ENCODE peak calls at places on chromosome 21, in four cellular contexts. One of them, this sample, is unnamed. For H3K36me3, the result is how much of the 10 kb centered on the place peaks cover.

GRCh38 chr21:34526618-34527290 is 14.7 kb upstream of the KCNE1 start:
- DNase-seq in HepG2: peak
- DNase-seq in heart left ventricle: peak
- DNase-seq in fibroblast of lung: peak
- DNase-seq in this sample: peak

GRCh38 chr21:28871388-28872015 is 121.2 kb downstream of the LTN1 start:
- DNase-seq in heart left ventricle: no peak
- DNase-seq in HepG2: no peak
- DNase-seq in fibroblast of lung: no peak
- DNase-seq in this sample: no peak

GRCh38 chr21:41643246-41643966 is 123.4 kb downstream of the RIPK4 start:
- DNase-seq in heart left ventricle: no peak
- DNase-seq in HepG2: no peak
- DNase-seq in fibroblast of lung: peak
- DNase-seq in this sample: no peak

GRCh38 chr21:29987762-29988161 is 48.0 kb upstream of the GRIK1 start:
- DNase-seq in heart left ventricle: no peak
- DNase-seq in fibroblast of lung: no peak
- DNase-seq in HepG2: no peak
- DNase-seq in this sample: no peak

GRCh38 chr21:31484219-31484618 is 140.2 kb upstream of the TIAM1 start:
- DNase-seq in HepG2: no peak
- DNase-seq in fibroblast of lung: no peak
- DNase-seq in heart left ventricle: no peak
- DNase-seq in this sample: no peak

GRCh38 chr21:41160036-41160435 is 7.9 kb upstream of the BACE2 start:
- DNase-seq in fibroblast of lung: no peak
- DNase-seq in heart left ventricle: no peak
- DNase-seq in HepG2: no peak
- DNase-seq in this sample: no peak

GRCh38 chr21:30152792-30153191 is 13.8 kb downstream of the CLDN17 start:
- DNase-seq in heart left ventricle: no peak
- DNase-seq in fibroblast of lung: no peak
- DNase-seq in HepG2: no peak
- DNase-seq in this sample: no peak

GRCh38 chr21:34603002-34603709 is 11.8 kb downstream of the RCAN1 start:
- DNase-seq in fibroblast of lung: peak
- DNase-seq in heart left ventricle: peak
- DNase-seq in HepG2: peak
- DNase-seq in this sample: no peak

GRCh38 chr21:34915364-34915834 is 133.7 kb downstream of the RUNX1 start:
- DNase-seq in fibroblast of lung: peak
- DNase-seq in HepG2: no peak
- DNase-seq in heart left ventricle: no peak
- DNase-seq in this sample: no peak

GRCh38 chr21:25501996-25502665 is 105.2 kb downstream of the MRPL39 start:
- DNase-seq in HepG2: no peak
- DNase-seq in heart left ventricle: no peak
- DNase-seq in fibroblast of lung: no peak
- DNase-seq in this sample: no peak

GRCh38 chr21:20999567-21000169 is 1.5 kb downstream of the NCAM2 start:
- DNase-seq in HepG2: peak
- DNase-seq in fibroblast of lung: peak
- DNase-seq in heart left ventricle: peak
- DNase-seq in this sample: no peak

GRCh38 chr21:33651965-33652680 is 9.8 kb downstream of the ITSN1 start:
- DNase-seq in heart left ventricle: no peak
- DNase-seq in fibroblast of lung: no peak
- DNase-seq in HepG2: no peak
- DNase-seq in this sample: no peak

GRCh38 chr21:31156169-31156568 is 117.9 kb upstream of the KRTAP19-8 start:
- DNase-seq in HepG2: no peak
- DNase-seq in fibroblast of lung: no peak
- DNase-seq in heart left ventricle: no peak
- DNase-seq in this sample: no peak

GRCh38 chr21:33112151-33112550 is 42.2 kb downstream of the OLIG1 start:
- DNase-seq in HepG2: no peak
- DNase-seq in heart left ventricle: no peak
- DNase-seq in fibroblast of lung: no peak
- DNase-seq in this sample: no peak

GRCh38 chr21:31850886-31851285 is 21.9 kb upstream of the HUNK start:
- DNase-seq in fibroblast of lung: no peak
- DNase-seq in HepG2: no peak
- DNase-seq in heart left ventricle: no peak
- DNase-seq in this sample: no peak

GRCh38 chr21:25638634-25639166 is 358 bp upstream of the JAM2 start:
- DNase-seq in HepG2: no peak
- DNase-seq in heart left ventricle: no peak
- DNase-seq in fibroblast of lung: peak
- DNase-seq in this sample: no peak

GRCh38 chr21:32007461-32007860 is 134.6 kb downstream of the HUNK start:
- DNase-seq in HepG2: no peak
- DNase-seq in heart left ventricle: no peak
- DNase-seq in fibroblast of lung: no peak
- DNase-seq in this sample: no peak

GRCh38 chr21:33232640-33233039 is 2.9 kb downstream of the IFNAR2 start:
- DNase-seq in HepG2: peak
- DNase-seq in fibroblast of lung: no peak
- DNase-seq in heart left ventricle: no peak
- DNase-seq in this sample: no peak

GRCh38 chr21:33948096-33948950 is 32.7 kb upstream of the ATP5PO start:
- DNase-seq in HepG2: no peak
- DNase-seq in fibroblast of lung: peak
- DNase-seq in heart left ventricle: no peak
- DNase-seq in this sample: no peak

GRCh38 chr21:33578214-33578613 is 10.3 kb downstream of the DONSON start:
- DNase-seq in fibroblast of lung: peak
- DNase-seq in HepG2: no peak
- DNase-seq in heart left ventricle: no peak
- DNase-seq in this sample: no peak

GRCh38 chr21:17461582-17461981 is 51.3 kb upstream of the CXADR start:
- DNase-seq in HepG2: peak
- DNase-seq in heart left ventricle: no peak
- DNase-seq in fibroblast of lung: peak
- DNase-seq in this sample: no peak

GRCh38 chr21:35414511-35415139 is 365.5 kb upstream of the RUNX1 start:
- DNase-seq in heart left ventricle: no peak
- DNase-seq in HepG2: no peak
- DNase-seq in fibroblast of lung: no peak
- DNase-seq in this sample: no peak

GRCh38 chr21:36430841-36431240 is 45.6 kb downstream of the CHAF1B start:
- DNase-seq in heart left ventricle: no peak
- DNase-seq in HepG2: no peak
- DNase-seq in fibroblast of lung: no peak
- DNase-seq in this sample: no peak

GRCh38 chr21:35824136-35824535 is 236.2 kb downstream of the SETD4 start:
- DNase-seq in fibroblast of lung: no peak
- DNase-seq in heart left ventricle: no peak
- DNase-seq in HepG2: no peak
- DNase-seq in this sample: no peak

GRCh38 chr21:29477941-29478340 is 179.2 kb downstream of the BACH1 start:
- DNase-seq in HepG2: no peak
- DNase-seq in fibroblast of lung: peak
- DNase-seq in heart left ventricle: no peak
- DNase-seq in this sample: no peak

GRCh38 chr21:34091607-34092006 is 18.2 kb downstream of the MRPS6 start:
- DNase-seq in fibroblast of lung: no peak
- DNase-seq in heart left ventricle: no peak
- DNase-seq in HepG2: no peak
- DNase-seq in this sample: no peak

GRCh38 chr21:35134299-35134698 is 85.2 kb upstream of the RUNX1 start:
- DNase-seq in fibroblast of lung: no peak
- DNase-seq in HepG2: no peak
- DNase-seq in heart left ventricle: no peak
- DNase-seq in this sample: no peak

GRCh38 chr21:41360072-41360821 is 1.6 kb upstream of the MX2 start:
- DNase-seq in HepG2: peak
- DNase-seq in fibroblast of lung: peak
- DNase-seq in heart left ventricle: no peak
- DNase-seq in this sample: no peak

GRCh38 chr21:35294231-35294898 is 245.3 kb upstream of the RUNX1 start:
- DNase-seq in heart left ventricle: no peak
- DNase-seq in HepG2: no peak
- DNase-seq in fibroblast of lung: no peak
- DNase-seq in this sample: no peak

GRCh38 chr21:33480481-33481103 is 818 bp upstream of the TMEM50B start:
- DNase-seq in HepG2: no peak
- DNase-seq in heart left ventricle: no peak
- DNase-seq in fibroblast of lung: no peak
- DNase-seq in this sample: no peak

GRCh38 chr21:29144736-29145353 is 14.4 kb downstream of the MAP3K7CL start:
- DNase-seq in heart left ventricle: no peak
- DNase-seq in fibroblast of lung: no peak
- DNase-seq in HepG2: no peak
- DNase-seq in this sample: no peak

GRCh38 chr21:42748620-42749176 is 95.3 kb downstream of the PDE9A start:
- DNase-seq in heart left ventricle: no peak
- DNase-seq in fibroblast of lung: no peak
- DNase-seq in HepG2: no peak
- DNase-seq in this sample: no peak

GRCh38 chr21:15121655-15122120 is 56.9 kb upstream of the NRIP1 start:
- DNase-seq in fibroblast of lung: peak
- DNase-seq in heart left ventricle: peak
- DNase-seq in HepG2: peak
- DNase-seq in this sample: no peak

GRCh38 chr21:9737871-9738520 is 783.4 kb upstream of the TPTE start:
- DNase-seq in HepG2: no peak
- DNase-seq in heart left ventricle: no peak
- DNase-seq in fibroblast of lung: no peak
- DNase-seq in this sample: no peak

GRCh38 chr21:35732788-35733187 is 327.5 kb downstream of the SETD4 start:
- DNase-seq in HepG2: no peak
- DNase-seq in heart left ventricle: no peak
- DNase-seq in fibroblast of lung: no peak
- DNase-seq in this sample: no peak

GRCh38 chr21:39935716-39936115 is 68.5 kb downstream of the PCP4 start:
- DNase-seq in fibroblast of lung: no peak
- DNase-seq in HepG2: no peak
- DNase-seq in heart left ventricle: no peak
- DNase-seq in this sample: no peak
- H3K36me3 ChIP-seq in fibroblast of lung: under half
- H3K36me3 ChIP-seq in HepG2: under half
- H3K36me3 ChIP-seq in heart left ventricle: under half
- H3K36me3 ChIP-seq in this sample: under half

GRCh38 chr21:46377789-46378188 is 53.8 kb downstream of the PCNT start:
- DNase-seq in HepG2: no peak
- DNase-seq in fibroblast of lung: no peak
- DNase-seq in heart left ventricle: no peak
- DNase-seq in this sample: no peak
- TF ChIP-seq CTCF in HepG2: no peak
- TF ChIP-seq CTCF in fibroblast of lung: no peak
- TF ChIP-seq CTCF in heart left ventricle: no peak
- TF ChIP-seq CTCF in this sample: no peak

GRCh38 chr21:45992311-45993209 is 11.0 kb downstream of the COL6A1 start:
- DNase-seq in fibroblast of lung: no peak
- DNase-seq in heart left ventricle: peak
- DNase-seq in HepG2: no peak
- DNase-seq in this sample: no peak
- H3K36me3 ChIP-seq in fibroblast of lung: half or more
- H3K36me3 ChIP-seq in heart left ventricle: under half
- H3K36me3 ChIP-seq in HepG2: under half
- H3K36me3 ChIP-seq in this sample: under half

GRCh38 chr21:37658994-37659458 is 257.2 kb downstream of the KCNJ6 start:
- DNase-seq in fibroblast of lung: peak
- DNase-seq in HepG2: no peak
- DNase-seq in heart left ventricle: no peak
- DNase-seq in this sample: peak
- TF ChIP-seq CTCF in fibroblast of lung: peak
- TF ChIP-seq CTCF in HepG2: no peak
- TF ChIP-seq CTCF in heart left ventricle: no peak
- TF ChIP-seq CTCF in this sample: peak

GRCh38 chr21:45988366-45989347 is 7.1 kb downstream of the COL6A1 start:
- DNase-seq in HepG2: no peak
- DNase-seq in fibroblast of lung: no peak
- DNase-seq in heart left ventricle: peak
- DNase-seq in this sample: no peak
- H3K36me3 ChIP-seq in HepG2: under half
- H3K36me3 ChIP-seq in fibroblast of lung: half or more
- H3K36me3 ChIP-seq in heart left ventricle: under half
- H3K36me3 ChIP-seq in this sample: under half

GRCh38 chr21:23160914-23161313 is 2162.7 kb downstream of the NCAM2 start:
- DNase-seq in HepG2: no peak
- DNase-seq in heart left ventricle: no peak
- DNase-seq in fibroblast of lung: no peak
- DNase-seq in this sample: no peak
- TF ChIP-seq CTCF in HepG2: no peak
- TF ChIP-seq CTCF in heart left ventricle: no peak
- TF ChIP-seq CTCF in fibroblast of lung: no peak
- TF ChIP-seq CTCF in this sample: no peak

GRCh38 chr21:26842976-26843911 is 2.0 kb downstream of the ADAMTS1 start:
- DNase-seq in heart left ventricle: peak
- DNase-seq in fibroblast of lung: peak
- DNase-seq in HepG2: no peak
- DNase-seq in this sample: peak

GRCh38 chr21:26843912-26844257 is 1.3 kb downstream of the ADAMTS1 start:
- DNase-seq in fibroblast of lung: peak
- DNase-seq in heart left ventricle: peak
- DNase-seq in HepG2: no peak
- DNase-seq in this sample: no peak

GRCh38 chr21:26840912-26841311 is 4.3 kb downstream of the ADAMTS1 start:
- DNase-seq in HepG2: no peak
- DNase-seq in fibroblast of lung: peak
- DNase-seq in heart left ventricle: peak
- DNase-seq in this sample: no peak

GRCh38 chr21:26840206-26840605 is 5.0 kb downstream of the ADAMTS1 start:
- DNase-seq in heart left ventricle: no peak
- DNase-seq in HepG2: no peak
- DNase-seq in fibroblast of lung: peak
- DNase-seq in this sample: no peak

GRCh38 chr21:26842300-26842699 is 2.9 kb downstream of the ADAMTS1 start:
- DNase-seq in fibroblast of lung: peak
- DNase-seq in HepG2: no peak
- DNase-seq in heart left ventricle: no peak
- DNase-seq in this sample: no peak
- H3K36me3 ChIP-seq in fibroblast of lung: under half
- H3K36me3 ChIP-seq in HepG2: under half
- H3K36me3 ChIP-seq in heart left ventricle: under half
- H3K36me3 ChIP-seq in this sample: under half

GRCh38 chr21:44267655-44268142 is 6.0 kb upstream of the DNMT3L start:
- DNase-seq in HepG2: peak
- DNase-seq in heart left ventricle: no peak
- DNase-seq in fibroblast of lung: peak
- DNase-seq in this sample: no peak
- TF ChIP-seq CTCF in HepG2: peak
- TF ChIP-seq CTCF in heart left ventricle: peak
- TF ChIP-seq CTCF in fibroblast of lung: no peak
- TF ChIP-seq CTCF in this sample: no peak